ENCODE peak calls at places on chromosomes 5 and 9, in eight cellular contexts. One of them, this sample, is unnamed. For H3K4me1, the result is how much of the 10 kb centered on the place peaks cover.

GRCh38 chr5:95760291-95761191 is 29.4 kb downstream of the RHOBTB3 start:
- DNase-seq in body of pancreas: no peak
- DNase-seq in prostate gland: no peak
- DNase-seq in uterus: no peak
- DNase-seq in vagina: no peak
- DNase-seq in IMR-90: peak
- DNase-seq in tibial nerve: no peak
- DNase-seq in stomach: no peak
- DNase-seq in this sample: no peak

GRCh38 chr5:87184544-87184943 is 83.1 kb upstream of the RASA1 start:
- DNase-seq in body of pancreas: no peak
- DNase-seq in prostate gland: no peak
- DNase-seq in uterus: no peak
- DNase-seq in vagina: no peak
- DNase-seq in IMR-90: no peak
- DNase-seq in tibial nerve: no peak
- DNase-seq in stomach: no peak
- DNase-seq in this sample: no peak

GRCh38 chr9:117957267-117957666 is 253.1 kb downstream of the TLR4 start:
- DNase-seq in body of pancreas: no peak
- DNase-seq in prostate gland: peak
- DNase-seq in uterus: no peak
- DNase-seq in vagina: no peak
- DNase-seq in IMR-90: no peak
- DNase-seq in tibial nerve: no peak
- DNase-seq in stomach: peak
- DNase-seq in this sample: no peak

GRCh38 chr9:128921881-128922763 is 1.3 kb downstream of the PHYHD1 start:
- DNase-seq in body of pancreas: peak
- DNase-seq in prostate gland: peak
- DNase-seq in uterus: peak
- DNase-seq in vagina: no peak
- DNase-seq in IMR-90: peak
- DNase-seq in tibial nerve: peak
- DNase-seq in stomach: peak
- DNase-seq in this sample: no peak

GRCh38 chr5:73299665-73300435 is 126.9 kb downstream of the TMEM174 start:
- DNase-seq in body of pancreas: no peak
- DNase-seq in prostate gland: no peak
- DNase-seq in uterus: no peak
- DNase-seq in vagina: no peak
- DNase-seq in IMR-90: peak
- DNase-seq in tibial nerve: no peak
- DNase-seq in stomach: no peak
- DNase-seq in this sample: no peak

GRCh38 chr9:35844628-35845301 is 15.7 kb downstream of the TMEM8B start:
- DNase-seq in body of pancreas: peak
- DNase-seq in prostate gland: peak
- DNase-seq in uterus: no peak
- DNase-seq in vagina: no peak
- DNase-seq in IMR-90: peak
- DNase-seq in tibial nerve: peak
- DNase-seq in stomach: peak
- DNase-seq in this sample: no peak

GRCh38 chr9:109441296-109441695 is 56.8 kb downstream of the PTPN3 start:
- DNase-seq in body of pancreas: no peak
- DNase-seq in prostate gland: no peak
- DNase-seq in uterus: no peak
- DNase-seq in vagina: no peak
- DNase-seq in IMR-90: no peak
- DNase-seq in tibial nerve: no peak
- DNase-seq in stomach: no peak
- DNase-seq in this sample: no peak

GRCh38 chr5:173016621-173017046 is 33.1 kb downstream of the ATP6V0E1 start:
- DNase-seq in body of pancreas: peak
- DNase-seq in prostate gland: peak
- DNase-seq in uterus: no peak
- DNase-seq in vagina: peak
- DNase-seq in IMR-90: peak
- DNase-seq in tibial nerve: peak
- DNase-seq in stomach: no peak
- DNase-seq in this sample: no peak

GRCh38 chr5:132473019-132473531 is 17.5 kb downstream of the IRF1 start:
- DNase-seq in body of pancreas: peak
- DNase-seq in prostate gland: no peak
- DNase-seq in uterus: peak
- DNase-seq in vagina: no peak
- DNase-seq in IMR-90: no peak
- DNase-seq in tibial nerve: no peak
- DNase-seq in stomach: peak
- DNase-seq in this sample: peak

GRCh38 chr5:108728566-108729305 is 19.0 kb upstream of the FER start:
- DNase-seq in body of pancreas: no peak
- DNase-seq in prostate gland: no peak
- DNase-seq in uterus: no peak
- DNase-seq in vagina: no peak
- DNase-seq in IMR-90: no peak
- DNase-seq in tibial nerve: no peak
- DNase-seq in stomach: no peak
- DNase-seq in this sample: no peak

GRCh38 chr5:96743065-96743768 is 64.5 kb downstream of the ERAP1 start:
- DNase-seq in body of pancreas: no peak
- DNase-seq in prostate gland: no peak
- DNase-seq in uterus: no peak
- DNase-seq in vagina: no peak
- DNase-seq in IMR-90: peak
- DNase-seq in tibial nerve: no peak
- DNase-seq in stomach: no peak
- DNase-seq in this sample: no peak

GRCh38 chr5:175469916-175470315 is 8.4 kb upstream of the SFXN1 start:
- DNase-seq in body of pancreas: no peak
- DNase-seq in prostate gland: no peak
- DNase-seq in uterus: no peak
- DNase-seq in vagina: no peak
- DNase-seq in IMR-90: no peak
- DNase-seq in tibial nerve: no peak
- DNase-seq in stomach: no peak
- DNase-seq in this sample: no peak

GRCh38 chr5:169431386-169431785 is 130.4 kb upstream of the SLIT3 start:
- DNase-seq in body of pancreas: no peak
- DNase-seq in prostate gland: no peak
- DNase-seq in uterus: no peak
- DNase-seq in vagina: no peak
- DNase-seq in IMR-90: no peak
- DNase-seq in tibial nerve: no peak
- DNase-seq in stomach: no peak
- DNase-seq in this sample: no peak

GRCh38 chr9:89844535-89844934 is 239.7 kb downstream of the GADD45G start:
- DNase-seq in body of pancreas: no peak
- DNase-seq in prostate gland: peak
- DNase-seq in uterus: no peak
- DNase-seq in vagina: no peak
- DNase-seq in IMR-90: no peak
- DNase-seq in tibial nerve: no peak
- DNase-seq in stomach: peak
- DNase-seq in this sample: no peak

GRCh38 chr5:72637058-72637457 is 129.8 kb upstream of the ZNF366 start:
- DNase-seq in body of pancreas: no peak
- DNase-seq in prostate gland: no peak
- DNase-seq in uterus: no peak
- DNase-seq in vagina: no peak
- DNase-seq in IMR-90: no peak
- DNase-seq in tibial nerve: no peak
- DNase-seq in stomach: no peak
- DNase-seq in this sample: no peak

GRCh38 chr9:87613265-87614111 is 112.4 kb upstream of the CTSL start:
- DNase-seq in body of pancreas: peak
- DNase-seq in prostate gland: no peak
- DNase-seq in uterus: no peak
- DNase-seq in vagina: no peak
- DNase-seq in IMR-90: no peak
- DNase-seq in tibial nerve: no peak
- DNase-seq in stomach: peak
- DNase-seq in this sample: no peak

GRCh38 chr5:119340597-119341218 is 15.1 kb upstream of the TNFAIP8 start:
- DNase-seq in body of pancreas: no peak
- DNase-seq in prostate gland: no peak
- DNase-seq in uterus: no peak
- DNase-seq in vagina: no peak
- DNase-seq in IMR-90: no peak
- DNase-seq in tibial nerve: no peak
- DNase-seq in stomach: no peak
- DNase-seq in this sample: peak

GRCh38 chr5:119339965-119340364 is 15.9 kb upstream of the TNFAIP8 start:
- DNase-seq in body of pancreas: no peak
- DNase-seq in prostate gland: no peak
- DNase-seq in uterus: no peak
- DNase-seq in vagina: no peak
- DNase-seq in IMR-90: no peak
- DNase-seq in tibial nerve: no peak
- DNase-seq in stomach: no peak
- DNase-seq in this sample: no peak

GRCh38 chr5:119342414-119342813 is 13.4 kb upstream of the TNFAIP8 start:
- DNase-seq in body of pancreas: no peak
- DNase-seq in prostate gland: no peak
- DNase-seq in uterus: no peak
- DNase-seq in vagina: no peak
- DNase-seq in IMR-90: no peak
- DNase-seq in tibial nerve: no peak
- DNase-seq in stomach: no peak
- DNase-seq in this sample: no peak

GRCh38 chr5:119343042-119343441 is 12.8 kb upstream of the TNFAIP8 start:
- DNase-seq in body of pancreas: no peak
- DNase-seq in prostate gland: no peak
- DNase-seq in uterus: no peak
- DNase-seq in vagina: no peak
- DNase-seq in IMR-90: peak
- DNase-seq in tibial nerve: no peak
- DNase-seq in stomach: no peak
- DNase-seq in this sample: no peak

GRCh38 chr5:119341452-119342349 is 14.1 kb upstream of the TNFAIP8 start:
- DNase-seq in body of pancreas: no peak
- DNase-seq in prostate gland: no peak
- DNase-seq in uterus: no peak
- DNase-seq in vagina: no peak
- DNase-seq in IMR-90: no peak
- DNase-seq in tibial nerve: no peak
- DNase-seq in stomach: no peak
- DNase-seq in this sample: no peak
- TF ChIP-seq POLR2A in body of pancreas: no peak
- TF ChIP-seq POLR2A in prostate gland: no peak
- TF ChIP-seq POLR2A in uterus: no peak
- TF ChIP-seq POLR2A in vagina: no peak
- TF ChIP-seq POLR2A in IMR-90: no peak
- TF ChIP-seq POLR2A in tibial nerve: no peak
- TF ChIP-seq POLR2A in stomach: no peak
- TF ChIP-seq POLR2A in this sample: no peak

GRCh38 chr5:150637245-150638052 is 3.0 kb upstream of the SYNPO start:
- DNase-seq in body of pancreas: peak
- DNase-seq in prostate gland: no peak
- DNase-seq in uterus: no peak
- DNase-seq in vagina: no peak
- DNase-seq in IMR-90: peak
- DNase-seq in tibial nerve: no peak
- DNase-seq in stomach: peak
- DNase-seq in this sample: no peak
- H3K4me1 ChIP-seq in body of pancreas: half or more
- H3K4me1 ChIP-seq in prostate gland: under half
- H3K4me1 ChIP-seq in uterus: under half
- H3K4me1 ChIP-seq in vagina: half or more
- H3K4me1 ChIP-seq in IMR-90: half or more
- H3K4me1 ChIP-seq in tibial nerve: half or more
- H3K4me1 ChIP-seq in stomach: half or more
- H3K4me1 ChIP-seq in this sample: under half

DNA sequence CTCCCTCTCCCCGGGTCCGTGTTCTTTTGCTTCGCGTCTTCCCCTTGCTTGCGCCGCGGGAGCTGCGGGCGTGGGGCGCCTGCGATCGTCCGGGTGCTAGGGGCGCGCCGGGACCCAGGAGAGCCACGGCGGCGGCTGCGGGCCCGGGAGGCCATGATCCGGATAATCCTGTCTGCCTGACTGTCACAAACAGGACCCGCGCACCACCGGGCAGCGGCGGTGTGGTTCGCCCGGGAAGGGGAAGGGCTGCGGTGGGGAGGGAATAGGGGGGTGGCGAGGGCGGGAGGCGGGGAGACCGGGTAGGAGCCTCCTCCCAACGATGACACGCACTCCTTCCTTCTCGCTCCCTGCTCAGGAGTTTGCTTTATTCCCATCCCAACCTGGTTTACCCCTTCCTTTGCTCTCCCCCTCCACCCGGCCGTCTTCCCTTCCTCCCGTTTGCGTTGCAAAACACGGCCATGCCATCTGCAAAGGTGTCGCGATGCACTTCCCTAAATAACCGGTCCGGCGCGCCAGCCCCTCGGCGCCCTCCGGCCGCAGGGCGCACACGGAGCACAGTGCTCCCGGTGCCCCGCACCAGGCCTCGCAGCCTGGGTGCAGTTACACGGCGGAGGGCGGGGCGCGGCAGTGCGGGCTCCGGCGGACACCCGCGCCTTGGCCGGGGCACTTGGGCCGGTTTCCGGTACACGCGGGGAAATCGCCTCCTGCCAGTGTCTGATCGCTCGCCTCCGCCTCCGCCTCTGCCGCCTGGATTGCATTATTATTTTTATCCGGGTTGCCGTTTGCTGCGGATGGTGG is 1.5 kb downstream of the SMARCA2 start:
- DNase-seq in body of pancreas: peak
- DNase-seq in prostate gland: peak
- DNase-seq in uterus: peak
- DNase-seq in vagina: peak
- DNase-seq in IMR-90: peak
- DNase-seq in tibial nerve: peak
- DNase-seq in stomach: peak
- DNase-seq in this sample: peak
- TF ChIP-seq POLR2A in body of pancreas: peak
- TF ChIP-seq POLR2A in prostate gland: peak
- TF ChIP-seq POLR2A in uterus: no peak
- TF ChIP-seq POLR2A in vagina: peak
- TF ChIP-seq POLR2A in IMR-90: no peak
- TF ChIP-seq POLR2A in tibial nerve: peak
- TF ChIP-seq POLR2A in stomach: peak
- TF ChIP-seq POLR2A in this sample: peak

DNA sequence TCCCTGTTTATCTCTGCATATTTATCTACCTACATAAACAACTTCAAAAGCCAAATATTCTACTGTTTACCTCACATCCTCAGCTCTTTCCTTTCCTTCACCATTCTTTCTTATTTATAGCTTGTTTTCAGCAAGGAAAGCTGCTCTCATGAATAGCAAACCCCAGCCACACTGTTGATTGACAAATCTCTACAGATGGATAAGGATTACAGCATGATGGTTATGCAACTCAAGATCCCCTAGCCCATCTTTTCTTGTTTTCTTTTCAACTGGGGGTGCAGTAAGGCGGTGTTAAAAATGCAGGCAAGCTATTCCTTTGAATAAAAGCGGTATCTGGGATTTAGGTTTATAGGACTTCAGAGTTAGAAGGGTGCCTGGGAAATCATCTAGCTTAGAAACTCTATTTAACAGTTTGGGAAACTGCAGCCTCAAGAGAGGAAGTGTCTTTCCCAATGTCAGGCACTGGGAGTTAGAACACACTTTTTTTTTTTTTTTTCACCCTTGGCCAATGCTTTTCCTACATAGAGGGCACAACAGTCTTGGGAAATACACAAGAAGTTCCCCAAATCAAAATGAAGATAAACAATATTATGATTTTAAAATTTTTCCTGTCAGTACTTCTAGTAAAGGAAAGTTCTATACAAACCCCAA is 2.7 kb downstream of the SPARC start:
- DNase-seq in body of pancreas: no peak
- DNase-seq in prostate gland: no peak
- DNase-seq in uterus: no peak
- DNase-seq in vagina: no peak
- DNase-seq in IMR-90: no peak
- DNase-seq in tibial nerve: no peak
- DNase-seq in stomach: no peak
- DNase-seq in this sample: no peak
- H3K4me1 ChIP-seq in body of pancreas: under half
- H3K4me1 ChIP-seq in prostate gland: under half
- H3K4me1 ChIP-seq in uterus: under half
- H3K4me1 ChIP-seq in vagina: half or more
- H3K4me1 ChIP-seq in IMR-90: under half
- H3K4me1 ChIP-seq in tibial nerve: half or more
- H3K4me1 ChIP-seq in stomach: under half
- H3K4me1 ChIP-seq in this sample: under half